ENCODE peak calls at places on chromosomes 12 and 14, in five cellular contexts. S is K562, H is A549, Q is H1, M is GM12878. B is an unnamed sample.

GRCh38 chr14:61179061-61179675 is 102.0 kb downstream of the TMEM30B start:
- DNase-seq in H (peak), Q (no peak), M (no peak), S (no peak), B (peak)

GRCh38 chr12:121602766-121603165 is 21.9 kb upstream of the KDM2B start:
- DNase-seq in Q (no peak), M (no peak), H (no peak), S (no peak), B (no peak)

GRCh38 chr14:99378782-99379214 is 101.9 kb downstream of the SETD3 start:
- DNase-seq in H (peak), M (no peak), Q (no peak), S (peak), B (no peak)

GRCh38 chr14:103549361-103550311 is 12.8 kb downstream of the BAG5 start:
- DNase-seq in S (no peak), H (no peak), Q (no peak), M (no peak), B (peak)

GRCh38 chr12:119505001-119505400 is 88.6 kb upstream of the TMEM233 start:
- DNase-seq in H (no peak), M (no peak), S (no peak), Q (no peak), B (no peak)

GRCh38 chr12:6418796-6419195 is 26.0 kb upstream of the CD27 start:
- DNase-seq in Q (no peak), S (no peak), H (no peak), M (no peak), B (no peak)

GRCh38 chr12:9701380-9702154 is 31.3 kb downstream of the CLECL1 start:
- DNase-seq in M (no peak), S (no peak), H (no peak), Q (no peak), B (no peak)

GRCh38 chr14:65035049-65035448 is 48.4 kb downstream of the FNTB start:
- DNase-seq in S (no peak), Q (no peak), H (no peak), M (no peak), B (no peak)

GRCh38 chr12:127306604-127307215 is 960.3 kb upstream of the TMEM132C start:
- DNase-seq in Q (no peak), S (no peak), H (no peak), M (no peak), B (no peak)

GRCh38 chr12:40953076-40953475 is 235.0 kb upstream of the PDZRN4 start:
- DNase-seq in H (no peak), M (no peak), S (no peak), Q (no peak), B (no peak)

GRCh38 chr12:46269429-46270241 is 792 bp upstream of the SLC38A1 start:
- DNase-seq in M (no peak), H (peak), Q (peak), S (no peak), B (no peak)

GRCh38 chr14:95530461-95531170 is 4.2 kb upstream of the GLRX5 start:
- DNase-seq in S (no peak), Q (no peak), M (no peak), H (no peak), B (no peak)

GRCh38 chr14:104723651-104724406 is at the start of gene ADSS1:
- DNase-seq in H (peak), Q (peak), M (no peak), S (peak), B (peak)

GRCh38 chr14:80653951-80654350 is 287.6 kb downstream of the CEP128 start:
- DNase-seq in M (no peak), Q (no peak), H (no peak), S (no peak), B (no peak)

DNA sequence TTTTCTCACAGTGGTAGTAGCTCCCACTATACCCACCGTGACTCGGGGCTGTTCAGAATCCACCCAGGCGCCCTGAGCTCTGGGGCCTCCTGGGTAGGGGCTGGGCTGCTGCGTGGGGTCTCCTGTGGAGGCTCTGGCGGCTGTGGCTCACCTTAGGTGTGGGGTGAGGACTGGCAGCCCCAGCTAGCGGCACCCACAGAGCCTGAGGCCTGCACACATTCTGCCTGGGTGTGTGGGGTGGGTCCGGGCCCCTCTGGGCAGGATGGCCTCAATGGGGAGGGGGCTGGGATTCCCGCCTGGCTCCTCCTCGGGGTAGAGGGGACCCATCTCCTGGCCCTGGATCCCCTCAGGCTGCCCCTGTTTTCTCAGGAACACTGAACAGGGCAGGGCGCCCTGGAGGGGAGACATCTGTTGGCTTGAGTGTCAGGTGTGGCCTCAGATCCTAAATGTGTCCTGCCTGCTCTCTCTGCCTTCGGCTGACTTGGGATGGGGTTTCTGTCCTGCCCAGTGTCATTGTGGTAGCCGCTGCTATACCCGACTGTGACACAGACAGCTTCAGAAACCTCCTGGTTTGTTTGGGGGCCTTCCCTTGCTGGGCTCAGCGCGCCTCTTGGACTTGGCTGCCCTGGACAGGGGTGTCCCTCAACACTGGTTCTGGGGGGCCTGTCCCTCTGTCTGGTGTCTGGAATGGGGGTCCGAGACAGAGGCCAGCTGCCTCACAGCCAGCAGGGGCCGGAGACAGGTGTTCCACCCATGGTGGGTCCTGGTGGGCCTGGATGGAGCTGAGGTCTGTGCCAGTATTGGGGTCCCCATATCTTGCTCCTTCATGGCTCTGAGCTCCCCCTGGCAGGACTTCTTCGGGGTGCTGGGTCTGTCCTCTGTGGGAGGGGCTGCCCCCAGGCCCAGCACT is 354.9 kb downstream of the TMEM121 start:
- DNase-seq in H (no peak), Q (no peak), S (no peak), M (no peak), B (no peak)
- TF ChIP-seq HDAC2 in H (no peak), Q (no peak), S (no peak), M (no peak), B (no peak)

GRCh38 chr12:31591308-31591901 is 469 bp upstream of the DENND5B start:
- DNase-seq in M (no peak), Q (no peak), S (peak), H (peak), B (no peak)
- TF ChIP-seq HDAC2 in M (no peak), Q (no peak), S (no peak), H (no peak), B (no peak)

DNA sequence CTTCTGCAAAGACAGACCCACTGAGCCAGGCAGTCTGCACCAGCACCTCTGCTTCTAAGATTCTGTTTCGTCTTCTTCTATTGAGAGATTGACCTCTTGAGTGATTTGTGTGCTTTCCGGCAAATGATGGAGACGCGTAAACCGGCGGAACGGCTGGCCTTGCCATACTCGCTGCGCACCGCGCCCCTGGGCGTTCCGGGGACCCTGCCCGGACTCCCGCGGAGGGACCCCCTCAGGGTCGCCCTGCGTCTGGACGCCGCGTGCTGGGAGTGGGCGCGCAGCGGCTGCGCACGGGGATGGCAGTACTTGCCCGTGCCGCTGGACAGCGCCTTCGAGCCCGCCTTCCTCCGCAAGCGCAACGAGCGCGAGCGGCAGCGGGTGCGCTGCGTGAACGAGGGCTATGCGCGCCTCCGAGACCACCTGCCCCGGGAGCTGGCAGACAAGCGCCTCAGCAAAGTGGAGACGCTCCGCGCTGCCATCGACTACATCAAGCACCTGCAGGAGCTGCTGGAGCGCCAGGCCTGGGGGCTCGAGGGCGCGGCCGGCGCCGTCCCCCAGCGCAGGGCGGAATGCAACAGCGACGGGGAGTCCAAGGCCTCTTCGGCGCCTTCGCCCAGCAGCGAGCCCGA is 703 bp downstream of the ASCL4 start:
- DNase-seq in M (no peak), Q (peak), H (no peak), S (no peak), B (no peak)
- TF ChIP-seq HDAC2 in M (no peak), Q (peak), H (no peak), S (no peak), B (no peak)

GRCh38 chr12:29073631-29074239 is 75.3 kb upstream of the FAR2 start:
- DNase-seq in M (no peak), S (peak), H (no peak), Q (no peak), B (peak)
- TF ChIP-seq HDAC2 in M (no peak), S (no peak), H (no peak), Q (no peak), B (no peak)

DNA sequence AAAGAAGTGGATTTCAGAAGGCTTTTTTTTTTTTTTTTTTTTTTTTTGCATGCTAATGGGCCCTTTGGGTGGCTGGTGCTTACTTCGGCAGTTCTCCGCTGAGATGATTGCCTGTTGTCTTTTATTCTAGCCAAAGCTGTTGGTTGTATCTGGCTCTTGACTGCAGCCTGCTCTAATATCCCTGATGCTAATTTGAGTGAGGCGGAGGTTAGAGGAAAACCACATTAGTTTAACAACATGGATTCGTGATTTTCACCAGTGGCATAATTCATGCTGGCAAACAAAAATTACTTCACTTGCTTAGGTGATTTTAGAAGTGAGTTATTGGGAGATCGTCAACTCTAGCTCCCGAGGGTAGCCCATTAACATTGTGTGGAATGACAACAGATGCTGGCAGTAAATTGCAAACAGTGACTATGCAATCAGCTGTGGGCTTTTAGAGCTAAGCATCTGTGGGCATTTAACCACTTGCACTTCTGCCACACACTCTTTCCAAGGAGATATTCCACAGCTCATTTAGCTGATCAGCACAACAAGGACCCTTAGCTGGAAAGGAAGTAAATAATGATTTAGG is 97.6 kb upstream of the ZDHHC17 start:
- DNase-seq in S (no peak), Q (no peak), M (no peak), H (no peak), B (no peak)
- TF ChIP-seq HDAC2 in S (no peak), Q (no peak), M (no peak), H (no peak), B (no peak)

DNA sequence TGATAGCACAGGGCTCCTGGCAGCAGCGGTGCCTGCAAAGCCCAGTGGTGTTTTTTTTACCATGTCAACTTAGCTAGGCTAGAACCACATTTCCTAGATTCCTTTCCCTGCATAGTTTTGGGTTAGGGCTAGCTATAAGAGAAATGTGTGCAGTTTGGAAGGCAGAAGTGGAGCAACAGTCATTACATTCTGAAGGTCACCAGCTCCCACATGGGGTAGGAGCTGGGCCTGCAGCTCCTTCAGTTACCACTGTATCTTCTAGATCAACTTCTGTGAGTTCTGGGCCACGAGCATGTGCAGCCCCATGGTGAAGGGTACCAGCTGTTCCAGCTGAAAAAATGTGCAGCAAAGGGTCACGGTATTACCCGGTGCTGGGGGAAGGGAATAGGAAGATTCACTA is 2.3 kb upstream of the SLC25A3 start:
- DNase-seq in S (peak), H (no peak), M (no peak), Q (no peak), B (peak)
- TF ChIP-seq HDAC2 in S (no peak), H (no peak), M (no peak), Q (no peak), B (no peak)

GRCh38 chr12:91778091-91778819 is 367.4 kb downstream of the BTG1 start:
- DNase-seq in M (peak), S (no peak), H (no peak), Q (no peak), B (no peak)

GRCh38 chr12:91781114-91781513 is 364.5 kb downstream of the BTG1 start:
- DNase-seq in S (no peak), M (no peak), H (no peak), Q (no peak), B (no peak)

GRCh38 chr12:91774471-91774921 is 371.1 kb downstream of the BTG1 start:
- DNase-seq in M (no peak), H (no peak), Q (no peak), S (no peak), B (no peak)

GRCh38 chr12:91778938-91779400 is 366.7 kb downstream of the BTG1 start:
- DNase-seq in Q (no peak), H (peak), M (peak), S (peak), B (peak)

GRCh38 chr12:91777268-91777997 is 368.2 kb downstream of the BTG1 start:
- DNase-seq in M (no peak), S (no peak), Q (no peak), H (peak), B (peak)
- TF ChIP-seq HDAC2 in M (no peak), S (no peak), Q (no peak), H (no peak), B (no peak)

GRCh38 chr14:69300601-69301221 is 40.8 kb downstream of the GALNT16 start:
- DNase-seq in M (no peak), S (no peak), Q (peak), H (no peak), B (no peak)
- TF ChIP-seq HDAC2 in M (no peak), S (no peak), Q (no peak), H (no peak), B (no peak)

GRCh38 chr12:106978035-106978800 is 8.7 kb downstream of the MTERF2 start:
- DNase-seq in H (no peak), Q (no peak), S (peak), M (no peak), B (peak)
- TF ChIP-seq HDAC2 in H (no peak), Q (no peak), S (no peak), M (no peak), B (no peak)